ENCODE peak calls at places on chromosomes 2 and 18, in four cellular contexts. One of them, this sample, is unnamed.
A peak's percentile ranks its signal among the peaks of the same experiment; 100 is the strongest.

GRCh38 chr2:53435610-53436009 is 332.0 kb upstream of the CHAC2 start:
- DNase-seq in GM12864: no peak
- DNase-seq in OCI-LY7: no peak
- DNase-seq in MM.1S: no peak
- DNase-seq in this sample: no peak

GRCh38 chr2:44793322-44793870 is 148.1 kb upstream of the SIX3 start:
- DNase-seq in GM12864: no peak
- DNase-seq in OCI-LY7: peak; percentile 4
- DNase-seq in MM.1S: peak; percentile 19
- DNase-seq in this sample: peak; percentile 34

GRCh38 chr2:37301408-37301807 is 23.2 kb downstream of the PRKD3 start:
- DNase-seq in GM12864: no peak
- DNase-seq in OCI-LY7: no peak
- DNase-seq in MM.1S: peak; percentile 45
- DNase-seq in this sample: no peak

GRCh38 chr2:43333656-43334144 is 107.3 kb upstream of the ZFP36L2 start:
- DNase-seq in GM12864: no peak
- DNase-seq in OCI-LY7: no peak
- DNase-seq in MM.1S: no peak
- DNase-seq in this sample: peak; percentile 16

GRCh38 chr2:72222829-72223564 is 75.3 kb upstream of the CYP26B1 start:
- DNase-seq in GM12864: no peak
- DNase-seq in OCI-LY7: no peak
- DNase-seq in MM.1S: no peak
- DNase-seq in this sample: no peak

GRCh38 chr2:215841175-215841816 is 172.1 kb downstream of the MREG start:
- DNase-seq in GM12864: no peak
- DNase-seq in OCI-LY7: peak; percentile 24
- DNase-seq in MM.1S: peak; percentile 26
- DNase-seq in this sample: no peak

GRCh38 chr18:71001597-71001996 is 712.8 kb downstream of the SOCS6 start:
- DNase-seq in GM12864: no peak
- DNase-seq in OCI-LY7: no peak
- DNase-seq in MM.1S: no peak
- DNase-seq in this sample: no peak

GRCh38 chr18:8744038-8744437 is 38.7 kb downstream of the MTCL1 start:
- DNase-seq in GM12864: no peak
- DNase-seq in OCI-LY7: peak; percentile 65
- DNase-seq in MM.1S: no peak
- DNase-seq in this sample: no peak

GRCh38 chr18:29003194-29003593 is 826.3 kb upstream of the CDH2 start:
- DNase-seq in GM12864: no peak
- DNase-seq in OCI-LY7: no peak
- DNase-seq in MM.1S: no peak
- DNase-seq in this sample: no peak

GRCh38 chr2:32947076-32947483 is 327 bp downstream of the LTBP1 start:
- DNase-seq in GM12864: no peak
- DNase-seq in OCI-LY7: no peak
- DNase-seq in MM.1S: peak; percentile 19
- DNase-seq in this sample: peak; percentile 10

GRCh38 chr18:49682301-49683190 is 120.7 kb downstream of the LIPG start:
- DNase-seq in GM12864: no peak
- DNase-seq in OCI-LY7: no peak
- DNase-seq in MM.1S: no peak
- DNase-seq in this sample: no peak

GRCh38 chr2:159042115-159042850 is 73.8 kb downstream of the TANC1 start:
- DNase-seq in GM12864: no peak
- DNase-seq in OCI-LY7: no peak
- DNase-seq in MM.1S: no peak
- DNase-seq in this sample: no peak

GRCh38 chr2:12434609-12435008 is 282.1 kb upstream of the TRIB2 start:
- DNase-seq in GM12864: no peak
- DNase-seq in OCI-LY7: no peak
- DNase-seq in MM.1S: no peak
- DNase-seq in this sample: no peak

GRCh38 chr2:197675246-197675645 is at the start of gene RFTN2:
- DNase-seq in GM12864: no peak
- DNase-seq in OCI-LY7: no peak
- DNase-seq in MM.1S: no peak
- DNase-seq in this sample: no peak

GRCh38 chr2:80007722-80008503 is 296.6 kb downstream of the LRRTM1 start:
- DNase-seq in GM12864: no peak
- DNase-seq in OCI-LY7: no peak
- DNase-seq in MM.1S: no peak
- DNase-seq in this sample: no peak

GRCh38 chr2:1613731-1614354 is 130.5 kb downstream of the PXDN start:
- DNase-seq in GM12864: no peak
- DNase-seq in OCI-LY7: no peak
- DNase-seq in MM.1S: no peak
- DNase-seq in this sample: no peak

GRCh38 chr2:20506281-20506685 is 59.4 kb downstream of the RHOB start:
- DNase-seq in GM12864: no peak
- DNase-seq in OCI-LY7: no peak
- DNase-seq in MM.1S: no peak
- DNase-seq in this sample: no peak

GRCh38 chr2:239939736-239940483 is 85.2 kb downstream of the NDUFA10 start:
- DNase-seq in GM12864: no peak
- DNase-seq in OCI-LY7: no peak
- DNase-seq in MM.1S: no peak
- DNase-seq in this sample: no peak

GRCh38 chr2:113124984-113125855 is 2.2 kb upstream of the IL1RN start:
- DNase-seq in GM12864: no peak
- DNase-seq in OCI-LY7: no peak
- DNase-seq in MM.1S: no peak
- DNase-seq in this sample: no peak

GRCh38 chr18:59041296-59041695 is 98.4 kb upstream of the SEC11C start:
- DNase-seq in GM12864: no peak
- DNase-seq in OCI-LY7: no peak
- DNase-seq in MM.1S: no peak
- DNase-seq in this sample: no peak

GRCh38 chr18:23094411-23095165 is 40.7 kb upstream of the CABLES1 start:
- DNase-seq in GM12864: no peak
- DNase-seq in OCI-LY7: no peak
- DNase-seq in MM.1S: no peak
- DNase-seq in this sample: no peak

GRCh38 chr2:204437815-204438766 is 107.2 kb upstream of the PARD3B start:
- DNase-seq in GM12864: no peak
- DNase-seq in OCI-LY7: no peak
- DNase-seq in MM.1S: no peak
- DNase-seq in this sample: no peak
- H3K4me3 ChIP-seq in GM12864: no peak overlapping the region
- H3K4me3 ChIP-seq in OCI-LY7: no peak overlapping the region
- H3K4me3 ChIP-seq in MM.1S: no peak overlapping the region
- H3K4me3 ChIP-seq in this sample: no peak overlapping the region

GRCh38 chr2:202005272-202005887 is 28.3 kb upstream of the FZD7 start:
- DNase-seq in GM12864: peak; percentile 27
- DNase-seq in OCI-LY7: peak; percentile 78
- DNase-seq in MM.1S: peak; percentile 50
- DNase-seq in this sample: peak; percentile 58

GRCh38 chr2:202002381-202002780 is 31.3 kb upstream of the FZD7 start:
- DNase-seq in GM12864: no peak
- DNase-seq in OCI-LY7: no peak
- DNase-seq in MM.1S: no peak
- DNase-seq in this sample: no peak

GRCh38 chr2:202009563-202009962 is 24.1 kb upstream of the FZD7 start:
- DNase-seq in GM12864: no peak
- DNase-seq in OCI-LY7: no peak
- DNase-seq in MM.1S: no peak
- DNase-seq in this sample: no peak

GRCh38 chr2:202009019-202009481 is 24.6 kb upstream of the FZD7 start:
- DNase-seq in GM12864: no peak
- DNase-seq in OCI-LY7: no peak
- DNase-seq in MM.1S: no peak
- DNase-seq in this sample: no peak

DNA sequence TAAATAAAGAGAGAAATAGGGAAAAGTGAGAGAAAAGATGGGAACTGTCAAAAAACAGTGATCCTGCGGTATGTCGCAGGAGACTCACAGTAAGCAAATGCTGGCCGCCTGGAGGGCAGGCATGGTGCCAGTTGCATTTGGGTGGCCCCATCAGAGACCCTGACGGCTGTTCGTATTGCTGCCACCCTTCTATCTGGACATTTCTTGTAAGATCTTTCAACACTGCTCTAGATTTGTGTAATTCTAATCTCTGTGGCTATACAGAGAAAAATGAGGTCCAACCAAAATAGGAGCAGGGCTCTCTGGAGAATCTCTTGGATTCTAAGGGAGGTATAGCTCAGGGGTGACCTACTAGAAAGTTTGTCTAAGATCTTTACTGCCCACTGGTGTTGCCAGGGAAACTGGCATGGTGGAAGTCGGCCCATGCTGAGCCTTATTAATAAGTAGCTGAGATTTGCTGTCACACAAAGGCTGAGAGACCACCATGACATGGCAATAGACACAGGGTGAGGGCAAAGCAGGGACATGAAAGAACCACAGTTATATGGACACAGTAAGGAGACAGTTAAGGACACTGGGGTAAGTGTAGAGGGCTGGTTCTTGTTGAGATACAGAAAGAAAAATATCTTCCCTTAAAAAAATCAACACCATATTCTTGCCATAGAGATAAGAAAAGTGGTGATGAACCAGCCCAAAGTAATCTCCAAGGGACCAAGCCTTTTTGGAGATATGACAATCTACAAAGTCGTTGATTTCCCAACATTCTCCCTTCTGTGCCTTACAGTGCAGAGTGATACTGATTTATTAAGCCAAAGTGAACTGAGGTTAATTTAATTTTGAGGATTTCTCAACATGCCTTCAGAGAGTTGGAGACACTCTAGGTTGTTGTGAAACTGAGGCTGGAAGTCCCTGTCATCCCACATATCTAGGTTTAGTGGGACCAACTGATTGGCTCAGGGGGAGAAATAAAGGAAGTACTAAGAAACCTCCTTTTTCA is 26.3 kb upstream of the FZD7 start:
- DNase-seq in GM12864: no peak
- DNase-seq in OCI-LY7: no peak
- DNase-seq in MM.1S: no peak
- DNase-seq in this sample: peak; percentile 21
- TF ChIP-seq CTCF in GM12864: peak; percentile 20
- TF ChIP-seq CTCF in OCI-LY7: no peak
- TF ChIP-seq CTCF in MM.1S: peak; percentile 31
- TF ChIP-seq CTCF in this sample: peak; percentile 13

GRCh38 chr18:32244863-32245262 is 55.0 kb downstream of the MEP1B start:
- DNase-seq in GM12864: no peak
- DNase-seq in OCI-LY7: no peak
- DNase-seq in MM.1S: no peak
- DNase-seq in this sample: no peak
- H3K4me3 ChIP-seq in GM12864: no peak overlapping the region
- H3K4me3 ChIP-seq in OCI-LY7: no peak overlapping the region
- H3K4me3 ChIP-seq in MM.1S: no peak overlapping the region
- H3K4me3 ChIP-seq in this sample: no peak overlapping the region

GRCh38 chr2:10302479-10303173 is at the start of gene HPCAL1:
- DNase-seq in GM12864: peak; percentile 55
- DNase-seq in OCI-LY7: peak; percentile 92
- DNase-seq in MM.1S: peak; percentile 93
- DNase-seq in this sample: peak; percentile 93

GRCh38 chr2:10305254-10305635 is 2.5 kb downstream of the HPCAL1 start:
- DNase-seq in GM12864: no peak
- DNase-seq in OCI-LY7: no peak
- DNase-seq in MM.1S: peak; percentile 67
- DNase-seq in this sample: no peak

GRCh38 chr2:10304458-10305253 is 2.0 kb downstream of the HPCAL1 start:
- DNase-seq in GM12864: no peak
- DNase-seq in OCI-LY7: no peak
- DNase-seq in MM.1S: no peak
- DNase-seq in this sample: no peak

GRCh38 chr2:10303174-10303633 is 500 bp downstream of the HPCAL1 start:
- DNase-seq in GM12864: no peak
- DNase-seq in OCI-LY7: no peak
- DNase-seq in MM.1S: no peak
- DNase-seq in this sample: no peak

GRCh38 chr2:10303634-10304378 is 1.1 kb downstream of the HPCAL1 start:
- DNase-seq in GM12864: no peak
- DNase-seq in OCI-LY7: peak; percentile 59
- DNase-seq in MM.1S: peak; percentile 60
- DNase-seq in this sample: peak; percentile 35
- TF ChIP-seq CTCF in GM12864: no peak
- TF ChIP-seq CTCF in OCI-LY7: peak; percentile 50
- TF ChIP-seq CTCF in MM.1S: no peak
- TF ChIP-seq CTCF in this sample: peak; percentile 2

GRCh38 chr2:134586289-134586980 is 132.4 kb downstream of the TMEM163 start:
- DNase-seq in GM12864: no peak
- DNase-seq in OCI-LY7: no peak
- DNase-seq in MM.1S: no peak
- DNase-seq in this sample: peak; percentile 10

GRCh38 chr2:134582547-134582899 is 136.3 kb downstream of the TMEM163 start:
- DNase-seq in GM12864: no peak
- DNase-seq in OCI-LY7: no peak
- DNase-seq in MM.1S: no peak
- DNase-seq in this sample: no peak

GRCh38 chr2:134583997-134584520 is 134.7 kb downstream of the TMEM163 start:
- DNase-seq in GM12864: no peak
- DNase-seq in OCI-LY7: no peak
- DNase-seq in MM.1S: no peak
- DNase-seq in this sample: no peak

GRCh38 chr2:134581877-134582546 is 136.8 kb downstream of the TMEM163 start:
- DNase-seq in GM12864: peak; percentile 19
- DNase-seq in OCI-LY7: no peak
- DNase-seq in MM.1S: peak; percentile 43
- DNase-seq in this sample: peak; percentile 35

GRCh38 chr2:134583462-134583861 is 135.3 kb downstream of the TMEM163 start:
- DNase-seq in GM12864: no peak
- DNase-seq in OCI-LY7: no peak
- DNase-seq in MM.1S: no peak
- DNase-seq in this sample: no peak
- H3K4me3 ChIP-seq in GM12864: no peak overlapping the region
- H3K4me3 ChIP-seq in OCI-LY7: no peak overlapping the region
- H3K4me3 ChIP-seq in MM.1S: no peak overlapping the region
- H3K4me3 ChIP-seq in this sample: no peak overlapping the region

DNA sequence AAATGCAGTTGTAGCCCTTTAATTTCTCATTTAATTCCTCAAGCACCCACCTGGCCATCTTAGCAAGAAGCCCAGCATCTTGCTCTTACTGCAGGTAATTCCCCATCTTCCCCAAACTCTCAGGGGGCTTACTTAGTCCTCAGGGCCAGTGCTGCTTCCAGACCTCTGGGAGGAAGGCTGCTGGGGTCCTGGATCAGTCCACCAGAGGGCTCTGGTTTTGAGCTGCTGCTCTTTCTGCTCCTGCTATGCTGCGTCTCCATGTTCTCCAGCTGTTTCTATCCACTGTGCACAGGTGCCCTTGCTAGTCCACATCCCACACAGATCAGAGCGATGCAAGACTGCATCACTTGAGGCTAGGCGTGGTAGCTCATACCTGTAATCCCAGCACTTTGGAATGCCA is 34.5 kb upstream of the TMEM87B start:
- DNase-seq in GM12864: no peak
- DNase-seq in OCI-LY7: no peak
- DNase-seq in MM.1S: no peak
- DNase-seq in this sample: no peak
- TF ChIP-seq CTCF in GM12864: peak; percentile 16
- TF ChIP-seq CTCF in OCI-LY7: no peak
- TF ChIP-seq CTCF in MM.1S: no peak
- TF ChIP-seq CTCF in this sample: no peak